ENCODE peak calls at places on chromosomes 6 and 20, in five cellular contexts. One of them, this sample, is unnamed.

GRCh38 chr6:166707045-166707444 is 80.0 kb upstream of the RPS6KA2 start:
- DNase-seq in kidney glomerular epithelial cell: peak
- DNase-seq in cardiac fibroblast: peak
- DNase-seq in left colon: no peak
- DNase-seq in activated B cell treated with CpG ODN at 0.5 μM for 24 hours: no peak
- DNase-seq in this sample: peak

GRCh38 chr6:109788687-109789086 is 97.6 kb downstream of the FIG4 start:
- DNase-seq in left colon: no peak
- DNase-seq in kidney glomerular epithelial cell: no peak
- DNase-seq in activated B cell treated with CpG ODN at 0.5 μM for 24 hours: no peak
- DNase-seq in cardiac fibroblast: peak
- DNase-seq in this sample: peak

GRCh38 chr6:34349226-34349625 is 43.2 kb downstream of the NUDT3 start:
- DNase-seq in cardiac fibroblast: no peak
- DNase-seq in kidney glomerular epithelial cell: no peak
- DNase-seq in activated B cell treated with CpG ODN at 0.5 μM for 24 hours: no peak
- DNase-seq in left colon: no peak
- DNase-seq in this sample: no peak

GRCh38 chr6:16929814-16930213 is 168.6 kb upstream of the ATXN1 start:
- DNase-seq in left colon: no peak
- DNase-seq in cardiac fibroblast: peak
- DNase-seq in kidney glomerular epithelial cell: no peak
- DNase-seq in activated B cell treated with CpG ODN at 0.5 μM for 24 hours: no peak
- DNase-seq in this sample: peak

GRCh38 chr6:44126320-44127149 is 717 bp downstream of the MRPL14 start:
- DNase-seq in kidney glomerular epithelial cell: peak
- DNase-seq in left colon: peak
- DNase-seq in cardiac fibroblast: peak
- DNase-seq in activated B cell treated with CpG ODN at 0.5 μM for 24 hours: peak
- DNase-seq in this sample: peak

GRCh38 chr6:161748535-161749386 is 474.9 kb upstream of the AGPAT4 start:
- DNase-seq in kidney glomerular epithelial cell: peak
- DNase-seq in left colon: no peak
- DNase-seq in activated B cell treated with CpG ODN at 0.5 μM for 24 hours: no peak
- DNase-seq in cardiac fibroblast: peak
- DNase-seq in this sample: no peak

GRCh38 chr20:32527052-32527446 is 58.1 kb downstream of the NOL4L start:
- DNase-seq in activated B cell treated with CpG ODN at 0.5 μM for 24 hours: no peak
- DNase-seq in left colon: no peak
- DNase-seq in cardiac fibroblast: no peak
- DNase-seq in kidney glomerular epithelial cell: no peak
- DNase-seq in this sample: no peak

GRCh38 chr6:11076540-11076939 is 17.1 kb upstream of the SMIM13 start:
- DNase-seq in activated B cell treated with CpG ODN at 0.5 μM for 24 hours: no peak
- DNase-seq in cardiac fibroblast: no peak
- DNase-seq in kidney glomerular epithelial cell: no peak
- DNase-seq in left colon: no peak
- DNase-seq in this sample: no peak

GRCh38 chr6:134309227-134309626 is 8.7 kb downstream of the SGK1 start:
- DNase-seq in kidney glomerular epithelial cell: no peak
- DNase-seq in cardiac fibroblast: no peak
- DNase-seq in activated B cell treated with CpG ODN at 0.5 μM for 24 hours: no peak
- DNase-seq in left colon: no peak
- DNase-seq in this sample: no peak

GRCh38 chr20:62146019-62146755 is 2.6 kb downstream of the SS18L1 start:
- DNase-seq in left colon: no peak
- DNase-seq in kidney glomerular epithelial cell: no peak
- DNase-seq in cardiac fibroblast: no peak
- DNase-seq in activated B cell treated with CpG ODN at 0.5 μM for 24 hours: no peak
- DNase-seq in this sample: no peak

GRCh38 chr6:168333471-168333870 is 13.9 kb upstream of the DACT2 start:
- DNase-seq in cardiac fibroblast: no peak
- DNase-seq in left colon: peak
- DNase-seq in activated B cell treated with CpG ODN at 0.5 μM for 24 hours: no peak
- DNase-seq in kidney glomerular epithelial cell: no peak
- DNase-seq in this sample: no peak

GRCh38 chr6:73732845-73733675 is 37.1 kb downstream of the CD109 start:
- DNase-seq in left colon: no peak
- DNase-seq in kidney glomerular epithelial cell: peak
- DNase-seq in activated B cell treated with CpG ODN at 0.5 μM for 24 hours: peak
- DNase-seq in cardiac fibroblast: peak
- DNase-seq in this sample: peak

GRCh38 chr20:63782051-63782471 is 42.5 kb downstream of the SLC2A4RG start:
- DNase-seq in cardiac fibroblast: no peak
- DNase-seq in kidney glomerular epithelial cell: no peak
- DNase-seq in left colon: peak
- DNase-seq in activated B cell treated with CpG ODN at 0.5 μM for 24 hours: no peak
- DNase-seq in this sample: no peak

GRCh38 chr6:133707456-133707855 is 181.5 kb upstream of the TCF21 start:
- DNase-seq in left colon: no peak
- DNase-seq in cardiac fibroblast: peak
- DNase-seq in activated B cell treated with CpG ODN at 0.5 μM for 24 hours: no peak
- DNase-seq in kidney glomerular epithelial cell: no peak
- DNase-seq in this sample: peak

GRCh38 chr6:165799736-165800135 is 136.7 kb upstream of the PDE10A start:
- DNase-seq in cardiac fibroblast: peak
- DNase-seq in kidney glomerular epithelial cell: no peak
- DNase-seq in activated B cell treated with CpG ODN at 0.5 μM for 24 hours: no peak
- DNase-seq in left colon: no peak
- DNase-seq in this sample: no peak

GRCh38 chr6:53483423-53484353 is 61.2 kb downstream of the GCLC start:
- DNase-seq in kidney glomerular epithelial cell: no peak
- DNase-seq in cardiac fibroblast: peak
- DNase-seq in left colon: no peak
- DNase-seq in activated B cell treated with CpG ODN at 0.5 μM for 24 hours: no peak
- DNase-seq in this sample: no peak

GRCh38 chr6:135568366-135568765 is 70.8 kb upstream of the AHI1 start:
- DNase-seq in kidney glomerular epithelial cell: peak
- DNase-seq in left colon: no peak
- DNase-seq in cardiac fibroblast: peak
- DNase-seq in activated B cell treated with CpG ODN at 0.5 μM for 24 hours: no peak
- DNase-seq in this sample: peak

GRCh38 chr6:126015869-126016268 is 29.5 kb downstream of the TRMT11 start:
- DNase-seq in activated B cell treated with CpG ODN at 0.5 μM for 24 hours: no peak
- DNase-seq in cardiac fibroblast: no peak
- DNase-seq in left colon: no peak
- DNase-seq in kidney glomerular epithelial cell: no peak
- DNase-seq in this sample: peak

GRCh38 chr6:24849713-24850112 is 51.0 kb upstream of the ARMH2 start:
- DNase-seq in activated B cell treated with CpG ODN at 0.5 μM for 24 hours: no peak
- DNase-seq in kidney glomerular epithelial cell: no peak
- DNase-seq in cardiac fibroblast: no peak
- DNase-seq in left colon: no peak
- DNase-seq in this sample: no peak

GRCh38 chr6:165096868-165097267 is 212.5 kb downstream of the C6orf118 start:
- DNase-seq in activated B cell treated with CpG ODN at 0.5 μM for 24 hours: no peak
- DNase-seq in kidney glomerular epithelial cell: no peak
- DNase-seq in left colon: no peak
- DNase-seq in cardiac fibroblast: no peak
- DNase-seq in this sample: peak

GRCh38 chr20:20933559-20933958 is 172.6 kb downstream of the LINC00237 start:
- DNase-seq in kidney glomerular epithelial cell: no peak
- DNase-seq in left colon: no peak
- DNase-seq in activated B cell treated with CpG ODN at 0.5 μM for 24 hours: no peak
- DNase-seq in cardiac fibroblast: no peak
- DNase-seq in this sample: no peak

GRCh38 chr20:312067-312466 is 13.3 kb upstream of the SOX12 start:
- DNase-seq in activated B cell treated with CpG ODN at 0.5 μM for 24 hours: no peak
- DNase-seq in cardiac fibroblast: no peak
- DNase-seq in kidney glomerular epithelial cell: no peak
- DNase-seq in left colon: no peak
- DNase-seq in this sample: no peak

GRCh38 chr6:70307008-70307407 is 4.1 kb upstream of the COL9A1 start:
- DNase-seq in left colon: no peak
- DNase-seq in cardiac fibroblast: no peak
- DNase-seq in kidney glomerular epithelial cell: no peak
- DNase-seq in activated B cell treated with CpG ODN at 0.5 μM for 24 hours: no peak
- DNase-seq in this sample: no peak

GRCh38 chr6:139882977-139883728 is 508.7 kb upstream of the CITED2 start:
- DNase-seq in kidney glomerular epithelial cell: peak
- DNase-seq in left colon: no peak
- DNase-seq in activated B cell treated with CpG ODN at 0.5 μM for 24 hours: no peak
- DNase-seq in cardiac fibroblast: peak
- DNase-seq in this sample: no peak